ENCODE peak calls at places on chromosomes 16 and 17, in five cellular contexts. F, U, G, L and C are unnamed samples.

GRCh38 chr17:3935825-3936355 is 19.6 kb upstream of the P2RX1 start:
- DNase-seq in F (no peak), U (peak; percentile 32), G (peak; percentile 55), L (peak; percentile 23), C (no peak)

GRCh38 chr17:75084039-75084660 is 3.6 kb upstream of the SLC16A5 start:
- DNase-seq in F (no peak), U (no peak), G (peak; percentile 71), L (no peak), C (no peak)

GRCh38 chr17:65756760-65757159 is 195.3 kb upstream of the AXIN2 start:
- DNase-seq in F (no peak), U (no peak), G (no peak), L (no peak), C (no peak)

GRCh38 chr17:28865946-28866752 is 11.3 kb downstream of the ERAL1 start:
- DNase-seq in F (no peak), U (no peak), G (peak; percentile 14), L (no peak), C (no peak)

GRCh38 chr17:39999067-39999466 is 16.2 kb upstream of the CSF3 start:
- DNase-seq in F (no peak), U (no peak), G (no peak), L (no peak), C (no peak)

GRCh38 chr17:76537288-76537577 is 276 bp downstream of the CYGB start:
- DNase-seq in F (no peak), U (no peak), G (peak; percentile 61), L (no peak), C (no peak)

GRCh38 chr17:75146597-75146996 is 7.7 kb downstream of the JPT1 start:
- DNase-seq in F (no peak), U (no peak), G (peak; percentile 32), L (no peak), C (no peak)

GRCh38 chr16:68236804-68237242 is 896 bp upstream of the ESRP2 start:
- DNase-seq in F (peak; percentile 38), U (no peak), G (no peak), L (no peak), C (no peak)

GRCh38 chr17:72336026-72336803 is 215.4 kb downstream of the SOX9 start:
- DNase-seq in F (no peak), U (no peak), G (no peak), L (no peak), C (peak; percentile 84)

GRCh38 chr16:19680972-19681371 is 37.1 kb downstream of the KNOP1 start:
- DNase-seq in F (no peak), U (no peak), G (no peak), L (no peak), C (no peak)

GRCh38 chr17:50196826-50197225 is 4.6 kb downstream of the COL1A1 start:
- DNase-seq in F (no peak), U (no peak), G (peak; percentile 62), L (no peak), C (no peak)

GRCh38 chr16:78227855-78228254 is 128.4 kb downstream of the WWOX start:
- DNase-seq in F (no peak), U (no peak), G (no peak), L (no peak), C (no peak)

GRCh38 chr17:50834786-50835562 is 412 bp upstream of the WFIKKN2 start:
- DNase-seq in F (no peak), U (peak; percentile 4), G (peak; percentile 62), L (no peak), C (no peak)

DNA sequence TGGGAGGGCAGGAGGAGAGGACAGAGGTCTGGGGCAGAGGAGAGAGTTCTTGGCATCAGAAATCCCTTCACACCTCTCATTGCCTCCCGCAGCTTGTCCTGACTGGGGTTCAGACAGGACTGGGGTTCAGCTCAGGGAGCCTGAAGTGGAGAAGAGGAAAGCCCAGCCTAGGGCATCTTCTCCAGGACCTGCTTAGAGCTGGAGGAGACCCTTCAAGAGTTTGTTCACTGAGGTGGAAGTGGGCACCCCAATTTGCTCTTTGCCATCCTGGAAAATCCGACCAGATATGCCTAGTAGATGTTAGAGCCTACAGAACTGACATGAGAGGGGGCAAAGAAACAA is 2.0 kb downstream of the HOXB3 start:
- DNase-seq in F (no peak), U (no peak), G (no peak), L (no peak), C (no peak)
- H3K4me3 ChIP-seq in F (no peak overlapping the region), U (peak overlapping the region; percentile 89), G (no peak overlapping the region), L (peak overlapping the region; percentile 76), C (no peak overlapping the region)

DNA sequence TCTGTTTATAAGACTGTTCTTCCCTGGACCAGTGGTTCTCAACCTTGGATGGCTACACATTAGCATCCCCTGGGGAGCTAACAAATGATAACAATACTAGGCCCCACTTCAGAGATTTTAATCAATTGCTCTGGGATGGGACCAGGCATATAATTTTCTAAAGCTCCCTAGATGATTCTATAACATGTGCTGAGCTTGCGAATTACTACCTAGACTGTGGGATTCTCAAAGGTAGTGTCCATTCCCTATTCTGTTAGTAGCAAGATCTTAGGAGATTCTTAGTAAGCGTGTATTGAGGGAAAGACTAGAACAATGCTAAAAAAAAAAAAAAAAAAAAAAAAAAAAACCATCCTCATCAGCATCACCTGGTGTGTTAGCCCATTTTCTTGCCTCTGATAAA is 412.0 kb upstream of the CDH5 start:
- DNase-seq in F (no peak), U (no peak), G (no peak), L (no peak), C (no peak)
- H3K4me3 ChIP-seq in F (no peak overlapping the region), U (no peak overlapping the region), G (no peak overlapping the region), L (no peak overlapping the region), C (no peak overlapping the region)

GRCh38 chr17:7685533-7686220 is 1.6 kb downstream of the TP53 start:
- DNase-seq in F (peak; percentile 96), U (peak; percentile 76), G (peak; percentile 96), L (peak; percentile 45), C (peak; percentile 75)
- H3K4me3 ChIP-seq in F (peak overlapping the region; percentile 58), U (peak overlapping the region; percentile 97), G (peak overlapping the region; percentile 86), L (peak overlapping the region; percentile 99), C (peak overlapping the region; percentile 97)

GRCh38 chr17:82860606-82861392 is 21.0 kb upstream of the ZNF750 start:
- DNase-seq in F (no peak), U (no peak), G (no peak), L (no peak), C (no peak)
- H3K4me3 ChIP-seq in F (no peak overlapping the region), U (no peak overlapping the region), G (no peak overlapping the region), L (no peak overlapping the region), C (no peak overlapping the region)